ENCODE peak calls at places on chromosome 18, in five cellular contexts. L is cardiac fibroblast, R is cardiac muscle cell, Y is A549, V is fibroblast of lung. Z is an unnamed sample.

GRCh38 chr18:42086288-42086687 is 131.3 kb downstream of the PIK3C3 start:
- DNase-seq in L (no peak), R (no peak), Y (no peak), V (peak), Z (peak)

GRCh38 chr18:62485684-62486083 is 37.1 kb upstream of the ZCCHC2 start:
- DNase-seq in L (peak), R (no peak), Y (peak), V (peak), Z (peak)

GRCh38 chr18:57437782-57438668 is 2.9 kb downstream of the ONECUT2 start:
- DNase-seq in L (peak), R (peak), Y (peak), V (peak), Z (peak)

GRCh38 chr18:22283397-22283796 is 114.0 kb downstream of the GATA6 start:
- DNase-seq in L (peak), R (no peak), Y (no peak), V (no peak), Z (peak)

GRCh38 chr18:79616651-79617518 is 62.7 kb upstream of the CTDP1 start:
- DNase-seq in L (peak), R (no peak), Y (no peak), V (no peak), Z (no peak)

GRCh38 chr18:59208602-59209001 is 11.4 kb upstream of the GRP start:
- DNase-seq in L (no peak), R (no peak), Y (no peak), V (no peak), Z (no peak)

GRCh38 chr18:75244336-75244735 is 33.7 kb downstream of the TSHZ1 start:
- DNase-seq in L (no peak), R (peak), Y (no peak), V (no peak), Z (no peak)

GRCh38 chr18:33959609-33960008 is 265.1 kb downstream of the NOL4 start:
- DNase-seq in L (no peak), R (no peak), Y (no peak), V (no peak), Z (no peak)

GRCh38 chr18:1383465-1383864 is 478.8 kb downstream of the ADCYAP1 start:
- DNase-seq in L (no peak), R (no peak), Y (no peak), V (no peak), Z (no peak)

GRCh38 chr18:475202-475624 is 25.3 kb downstream of the COLEC12 start:
- DNase-seq in L (peak), R (peak), Y (no peak), V (peak), Z (peak)

GRCh38 chr18:4453712-4454547 is 1.2 kb downstream of the DLGAP1 start:
- DNase-seq in L (no peak), R (peak), Y (no peak), V (no peak), Z (no peak)

GRCh38 chr18:11997466-11997865 is 16.2 kb downstream of the IMPA2 start:
- DNase-seq in L (no peak), R (no peak), Y (no peak), V (no peak), Z (no peak)

GRCh38 chr18:27411911-27412310 is 226.8 kb upstream of the CHST9 start:
- DNase-seq in L (peak), R (no peak), Y (no peak), V (no peak), Z (peak)

GRCh38 chr18:9333441-9334350 is 877 bp upstream of the TWSG1 start:
- DNase-seq in L (no peak), R (no peak), Y (peak), V (no peak), Z (no peak)

GRCh38 chr18:9335255-9336045 is 877 bp downstream of the TWSG1 start:
- DNase-seq in L (peak), R (no peak), Y (no peak), V (peak), Z (peak)

GRCh38 chr18:9336827-9337226 is 2.3 kb downstream of the TWSG1 start:
- DNase-seq in L (no peak), R (no peak), Y (no peak), V (no peak), Z (no peak)

GRCh38 chr18:9337875-9338274 is 3.3 kb downstream of the TWSG1 start:
- DNase-seq in L (no peak), R (no peak), Y (no peak), V (peak), Z (no peak)

GRCh38 chr18:9334351-9335254 is at the start of gene TWSG1:
- DNase-seq in L (peak), R (peak), Y (peak), V (peak), Z (peak)
- TF ChIP-seq CTCF in L (peak), R (peak), Y (peak), V (peak), Z (peak)

GRCh38 chr18:51193621-51194287 is 3.7 kb downstream of the MEX3C start:
- DNase-seq in L (peak), R (no peak), Y (no peak), V (peak), Z (peak)
- H3K4me3 ChIP-seq in L (no peak), R (peak), Y (peak), V (peak), Z (peak)

DNA sequence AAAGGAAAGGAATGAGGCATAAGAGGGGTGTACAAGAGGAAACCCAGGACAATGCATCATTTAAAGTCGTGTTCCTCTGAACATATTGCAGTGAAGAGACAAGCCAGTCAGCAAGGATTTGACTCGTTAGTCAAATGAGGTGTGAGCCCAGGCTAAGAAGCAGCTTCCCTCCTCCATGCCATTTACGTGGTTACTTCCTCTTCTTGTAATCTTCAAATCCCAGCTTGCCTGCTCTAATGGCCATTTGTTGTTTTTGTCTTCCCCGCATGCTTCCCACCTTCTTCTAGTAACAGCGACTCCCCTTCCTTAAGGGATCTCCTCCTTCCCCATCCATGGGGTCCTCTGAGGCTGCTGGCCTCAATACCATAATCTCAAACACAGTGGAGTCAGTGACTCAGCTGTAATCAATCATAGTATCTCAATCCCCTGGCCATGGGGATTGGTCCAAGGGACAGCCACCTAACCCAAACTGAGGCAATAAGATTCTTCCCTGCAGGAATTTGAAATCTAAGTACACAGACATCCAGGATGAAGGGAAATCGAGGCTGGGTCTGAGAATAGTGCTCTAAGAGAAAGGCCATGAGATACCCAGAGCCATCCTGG is 37.6 kb downstream of the SLC14A1 start:
- DNase-seq in L (no peak), R (no peak), Y (no peak), V (no peak), Z (no peak)
- TF ChIP-seq CTCF in L (no peak), R (no peak), Y (no peak), V (no peak), Z (no peak)

GRCh38 chr18:9405977-9406376 is 69.3 kb upstream of the RALBP1 start:
- DNase-seq in L (no peak), R (no peak), Y (no peak), V (no peak), Z (no peak)
- H3K4me3 ChIP-seq in L (no peak), R (no peak), Y (no peak), V (no peak), Z (no peak)

DNA sequence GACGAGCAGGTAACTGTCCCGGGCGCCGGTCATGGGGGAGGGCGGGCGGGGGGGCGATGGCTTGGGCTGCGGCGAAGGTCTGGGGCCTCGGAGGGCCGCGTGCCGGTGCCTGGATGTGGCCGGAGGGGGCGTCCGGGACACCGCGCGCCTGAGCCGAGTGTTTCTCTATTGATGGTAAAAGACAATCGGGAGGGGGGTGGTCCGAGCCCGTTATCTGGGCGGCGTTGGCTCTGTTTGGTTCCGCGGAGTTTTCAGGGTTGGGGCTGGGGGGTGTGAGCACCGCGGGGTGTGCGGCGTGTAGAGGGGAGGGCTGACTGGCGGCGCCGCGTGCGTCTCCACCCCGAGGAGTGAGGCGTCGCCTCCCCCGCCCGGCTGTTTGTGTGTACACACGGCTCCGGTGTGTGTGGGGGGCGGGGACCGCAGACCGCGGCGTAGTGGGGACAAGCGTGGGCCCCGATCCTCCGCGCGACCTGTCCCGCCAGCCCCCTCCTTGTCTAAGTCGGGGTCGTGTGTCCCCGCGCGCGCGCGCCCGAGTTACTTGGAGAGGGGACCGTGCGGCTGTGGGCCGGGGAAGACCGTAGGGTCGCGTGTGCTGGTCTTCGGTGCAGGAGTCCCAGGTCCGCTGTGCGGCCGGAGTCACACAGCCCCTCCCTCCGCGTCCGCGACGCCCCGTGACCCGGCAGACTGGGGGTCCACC is 1.6 kb downstream of the CTIF start:
- DNase-seq in L (peak), R (peak), Y (peak), V (peak), Z (peak)
- TF ChIP-seq CTCF in L (no peak), R (peak), Y (no peak), V (no peak), Z (peak)

Z was measured in fibroblast of the aortic adventitia.